ENCODE peak calls at places on chromosome 4, in six cellular contexts. F is right atrium auricular region; T is cardiac muscle cell; N is upper lobe of right lung; W is CD8-positive, alpha-beta T cell; X is WERI-Rb-1. Z is an unnamed sample.

GRCh38 chr4:56183344-56183959 is 203.8 kb downstream of the AASDH start:
- DNase-seq in N (no peak), W (no peak), T (no peak), F (no peak), X (no peak), Z (no peak)

GRCh38 chr4:120629546-120629945 is 293.0 kb downstream of the PRDM5 start:
- DNase-seq in T (no peak), F (no peak), X (no peak), W (no peak), N (no peak), Z (no peak)

GRCh38 chr4:75542824-75543223 is 13.0 kb upstream of the ODAPH start:
- DNase-seq in W (no peak), X (no peak), N (no peak), T (peak), F (no peak), Z (no peak)

GRCh38 chr4:82678046-82678445 is 116.3 kb upstream of the TMEM150C start:
- DNase-seq in W (no peak), X (no peak), N (no peak), F (no peak), T (no peak), Z (no peak)

GRCh38 chr4:69096111-69096656 is at the start of gene UGT2B7:
- DNase-seq in F (no peak), T (no peak), W (no peak), N (no peak), X (no peak), Z (no peak)

GRCh38 chr4:124083706-124084105 is 628.8 kb downstream of the ANKRD50 start:
- DNase-seq in T (no peak), F (no peak), X (no peak), W (no peak), N (no peak), Z (no peak)

GRCh38 chr4:3323071-3323481 is 30.3 kb downstream of the RGS12 start:
- DNase-seq in T (no peak), W (no peak), X (no peak), N (peak), F (peak), Z (no peak)

GRCh38 chr4:148881860-148882643 is 439.8 kb upstream of the NR3C2 start:
- DNase-seq in W (no peak), F (no peak), N (no peak), T (no peak), X (no peak), Z (no peak)

GRCh38 chr4:150540959-150541360 is 41.0 kb upstream of the MAB21L2 start:
- DNase-seq in T (no peak), F (no peak), N (no peak), X (no peak), W (no peak), Z (no peak)

GRCh38 chr4:48403358-48403757 is 62.0 kb downstream of the SLAIN2 start:
- DNase-seq in W (no peak), F (no peak), X (no peak), T (no peak), N (no peak), Z (no peak)

GRCh38 chr4:7771056-7771455 is 168.6 kb downstream of the AFAP1 start:
- DNase-seq in T (no peak), N (peak), X (no peak), F (no peak), W (peak), Z (no peak)

GRCh38 chr4:95508421-95508820 is 40.4 kb downstream of the UNC5C start:
- DNase-seq in F (no peak), N (no peak), X (no peak), T (peak), W (no peak), Z (no peak)

GRCh38 chr4:84436812-84437211 is 62.3 kb downstream of the NKX6-1 start:
- DNase-seq in T (no peak), W (no peak), F (no peak), N (no peak), X (no peak), Z (no peak)

GRCh38 chr4:87633239-87633638 is 16.8 kb upstream of the DMP1 start:
- DNase-seq in F (no peak), N (no peak), T (peak), W (no peak), X (no peak), Z (no peak)

GRCh38 chr4:673349-674091 is 556 bp downstream of the ATP5ME start:
- DNase-seq in T (peak), F (no peak), W (no peak), X (no peak), N (peak), Z (no peak)

GRCh38 chr4:17448689-17449088 is 63.2 kb downstream of the QDPR start:
- DNase-seq in X (no peak), W (no peak), N (no peak), T (peak), F (no peak), Z (no peak)

GRCh38 chr4:2402053-2402452 is 16.4 kb downstream of the ZFYVE28 start:
- DNase-seq in N (peak), X (peak), F (peak), T (peak), W (no peak), Z (no peak)

GRCh38 chr4:122602277-122603142 is 18.4 kb downstream of the IL21 start:
- DNase-seq in X (no peak), T (peak), N (no peak), F (no peak), W (no peak), Z (no peak)

GRCh38 chr4:138138774-138139173 is 103.4 kb downstream of the SLC7A11 start:
- DNase-seq in T (no peak), X (no peak), W (no peak), F (no peak), N (no peak), Z (no peak)

GRCh38 chr4:73593631-73594241 is 26.5 kb downstream of the RASSF6 start:
- DNase-seq in F (no peak), N (no peak), X (no peak), T (peak), W (no peak), Z (no peak)

GRCh38 chr4:150236626-150237025 is 158.4 kb downstream of the DCLK2 start:
- DNase-seq in W (no peak), T (no peak), X (no peak), F (no peak), N (no peak), Z (no peak)

GRCh38 chr4:180828455-180829018 is 1414.7 kb upstream of the TENM3 start:
- DNase-seq in N (no peak), F (no peak), W (no peak), X (peak), T (peak), Z (no peak)
- TF ChIP-seq CTCF in N (peak), F (peak), W (no peak), X (peak), T (peak), Z (no peak)

GRCh38 chr4:183444953-183445543 is 612 bp downstream of the CDKN2AIP start:
- DNase-seq in X (peak), T (peak), F (peak), W (peak), N (peak), Z (no peak)

GRCh38 chr4:183447646-183448045 is 3.2 kb downstream of the CDKN2AIP start:
- DNase-seq in N (no peak), W (no peak), F (no peak), X (no peak), T (no peak), Z (no peak)

GRCh38 chr4:183441276-183441675 is 3.2 kb upstream of the CDKN2AIP start:
- DNase-seq in W (no peak), T (no peak), X (no peak), N (no peak), F (no peak), Z (no peak)

GRCh38 chr4:183443609-183444148 is 757 bp upstream of the CDKN2AIP start:
- DNase-seq in F (no peak), T (no peak), W (peak), X (peak), N (no peak), Z (no peak)

GRCh38 chr4:183444149-183444952 is at the start of gene CDKN2AIP:
- DNase-seq in N (peak), F (peak), W (peak), X (peak), T (peak), Z (peak)
- TF ChIP-seq CTCF in N (no peak), F (peak), W (no peak), X (no peak), T (no peak), Z (no peak)

DNA sequence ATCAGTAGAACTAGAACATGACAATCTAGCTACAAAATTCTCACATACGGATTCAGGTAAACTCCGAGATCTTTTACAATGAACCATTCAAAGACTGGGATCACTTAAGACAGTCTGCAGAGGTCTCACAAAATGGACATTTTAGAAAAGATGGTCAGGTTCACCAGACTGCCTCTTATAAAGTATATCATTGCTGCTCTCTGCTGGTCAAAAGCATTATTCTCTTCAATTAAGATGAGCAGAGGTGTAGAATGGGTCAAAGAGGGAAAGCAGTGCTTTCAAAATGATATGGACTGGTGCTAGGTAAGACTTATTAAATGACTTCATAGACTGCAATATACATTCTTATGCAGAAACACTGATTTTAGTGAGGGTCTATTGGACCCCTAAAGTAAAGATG is 434.7 kb downstream of the PACRGL start:
- DNase-seq in W (no peak), F (no peak), X (no peak), N (no peak), T (peak), Z (no peak)
- TF ChIP-seq CTCF in W (no peak), F (peak), X (peak), N (peak), T (no peak), Z (peak)

GRCh38 chr4:139239127-139239772 is 40.8 kb downstream of the MGARP start:
- DNase-seq in F (no peak), W (no peak), T (no peak), N (no peak), X (no peak), Z (no peak)
- TF ChIP-seq CTCF in F (no peak), W (no peak), T (no peak), N (no peak), X (no peak), Z (no peak)

GRCh38 chr4:41668024-41668423 is 80.5 kb downstream of the PHOX2B start:
- DNase-seq in W (no peak), X (no peak), N (no peak), F (no peak), T (no peak), Z (no peak)
- TF ChIP-seq CTCF in W (no peak), X (no peak), N (no peak), F (no peak), T (no peak), Z (no peak)

GRCh38 chr4:147594107-147594506 is 23.1 kb upstream of the TMEM184C start:
- DNase-seq in T (peak), N (no peak), X (no peak), F (no peak), W (no peak), Z (no peak)
- TF ChIP-seq CTCF in T (peak), N (no peak), X (no peak), F (peak), W (no peak), Z (no peak)

DNA sequence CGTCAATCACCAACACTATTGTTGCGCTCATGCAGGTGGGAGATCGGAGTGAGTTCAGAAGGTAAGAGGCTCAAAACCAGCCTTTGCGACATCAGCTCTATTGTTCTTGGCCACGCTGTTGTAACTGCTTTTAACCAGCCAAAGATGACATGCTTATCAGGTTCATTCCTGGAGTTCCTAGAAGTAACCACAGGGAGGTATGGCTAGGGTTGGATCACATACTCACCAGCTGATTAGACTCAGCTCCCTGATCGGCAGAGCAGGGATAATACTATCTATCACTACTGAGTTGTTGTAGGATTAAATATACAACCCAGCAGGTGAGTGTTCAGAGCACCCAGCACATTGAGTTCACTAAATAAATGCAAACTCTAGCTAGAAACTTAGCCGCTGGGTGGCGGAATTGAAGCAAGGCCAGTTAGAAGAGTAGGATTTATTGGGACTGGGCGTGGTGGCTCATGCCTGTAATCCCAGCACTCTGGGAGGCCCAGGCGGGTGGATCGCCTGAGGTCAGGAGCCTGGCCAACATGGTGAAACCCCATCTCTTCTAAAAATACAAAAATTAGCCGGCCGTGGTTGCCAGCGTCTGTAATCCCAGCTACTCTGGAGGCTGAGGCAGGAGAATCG is 12.4 kb downstream of the SLC34A2 start:
- DNase-seq in X (peak), T (peak), F (no peak), W (no peak), N (peak), Z (no peak)
- TF ChIP-seq CTCF in X (peak), T (no peak), F (no peak), W (no peak), N (no peak), Z (no peak)

DNA sequence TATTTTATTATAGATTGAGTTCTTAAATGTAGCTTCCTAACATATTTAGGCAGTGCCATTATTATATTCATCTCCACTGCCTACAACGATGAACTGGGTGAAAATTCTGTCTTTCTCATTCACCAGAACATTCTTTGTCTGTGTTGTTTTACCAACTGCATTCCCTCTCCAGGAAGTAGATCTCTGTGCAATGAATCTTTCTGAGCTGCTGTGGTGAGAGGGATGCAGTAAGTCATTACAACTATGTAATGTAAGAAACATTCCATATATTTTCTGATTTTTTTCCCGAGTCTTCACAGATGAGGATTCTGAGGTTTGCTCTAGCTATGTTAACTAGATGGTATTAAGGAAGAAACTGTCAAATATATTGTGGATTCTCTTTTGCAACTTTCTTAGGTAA is 811.9 kb upstream of the PCDH7 start:
- DNase-seq in X (no peak), F (no peak), N (no peak), W (no peak), T (no peak), Z (no peak)
- TF ChIP-seq CTCF in X (no peak), F (no peak), N (no peak), W (no peak), T (no peak), Z (no peak)

DNA sequence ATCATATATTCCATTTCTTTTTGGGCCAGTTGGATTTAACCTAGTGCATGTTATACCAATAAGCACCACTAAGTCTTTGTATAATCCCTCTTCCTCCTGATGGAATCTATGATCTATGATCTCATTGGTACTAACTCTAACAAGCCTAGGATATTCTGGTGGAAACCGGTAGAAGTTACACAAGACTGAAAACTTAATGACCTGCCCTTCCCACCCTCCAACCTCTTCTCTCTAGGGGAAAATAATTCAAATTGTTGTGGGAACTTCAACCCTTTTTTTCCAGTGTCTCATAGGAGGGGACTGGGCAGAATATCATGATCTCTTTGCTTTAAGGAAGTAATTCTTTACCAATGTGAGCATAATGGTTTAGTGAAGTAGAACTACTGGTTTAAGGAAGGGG is 289.5 kb upstream of the BOD1L1 start:
- DNase-seq in X (no peak), W (no peak), F (no peak), T (peak), N (no peak), Z (no peak)
- TF ChIP-seq CTCF in X (no peak), W (no peak), F (no peak), T (no peak), N (no peak), Z (no peak)

GRCh38 chr4:76585270-76585669 is 150.2 kb downstream of the SHROOM3 start:
- DNase-seq in T (peak), N (no peak), F (no peak), W (no peak), X (no peak), Z (no peak)

GRCh38 chr4:76588268-76588667 is 153.2 kb downstream of the SHROOM3 start:
- DNase-seq in W (no peak), F (no peak), T (no peak), N (no peak), X (no peak), Z (no peak)

GRCh38 chr4:76582817-76583087 is 147.7 kb downstream of the SHROOM3 start:
- DNase-seq in X (no peak), N (no peak), T (no peak), W (no peak), F (no peak), Z (no peak)

GRCh38 chr4:76584235-76585152 is 149.5 kb downstream of the SHROOM3 start:
- DNase-seq in W (no peak), T (no peak), X (no peak), N (no peak), F (no peak), Z (no peak)

DNA sequence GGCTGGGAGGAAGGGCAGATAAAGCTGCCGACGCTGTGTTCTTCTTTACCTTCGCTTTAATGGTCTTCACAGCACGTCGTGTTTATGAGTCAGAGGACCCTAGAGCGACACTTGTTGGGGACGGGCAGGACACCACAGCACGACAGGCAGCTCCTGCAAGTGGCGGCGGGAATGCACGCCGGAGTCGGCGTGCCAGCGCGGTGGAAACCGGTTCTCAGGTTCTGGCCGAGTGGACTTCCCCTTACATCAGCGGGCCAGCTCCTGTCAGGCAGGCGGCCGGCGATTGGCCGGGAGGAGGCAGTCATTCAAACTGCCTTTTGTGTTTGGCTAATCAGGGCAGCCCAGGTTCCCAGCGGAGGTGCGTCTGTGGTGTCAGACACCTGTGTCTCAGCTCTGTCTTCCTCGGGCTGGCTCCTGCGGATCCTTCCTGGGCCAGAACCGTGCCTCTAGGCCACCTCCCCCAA is 150.9 kb downstream of the SHROOM3 start:
- DNase-seq in F (peak), T (peak), X (no peak), N (peak), W (no peak), Z (peak)
- TF ChIP-seq CTCF in F (no peak), T (peak), X (no peak), N (peak), W (no peak), Z (no peak)